ENCODE peak calls at places on chromosomes 13 and 19, in eight cellular contexts. F is lower lobe of right lung, I is heart right ventricle, G is AG10803, N is lower leg skin, W is AG09309, L is ascending aorta, D is HCT116. V is an unnamed sample.

GRCh38 chr19:51712461-51713081 is 11.2 kb downstream of the HAS1 start:
- DNase-seq in W (no peak), I (no peak), F (no peak), G (peak), D (no peak), N (no peak), L (no peak), V (no peak)

GRCh38 chr13:43574601-43575000 is 212.2 kb downstream of the ENOX1 start:
- DNase-seq in F (no peak), D (no peak), G (no peak), I (no peak), L (no peak), N (no peak), W (no peak), V (no peak)

GRCh38 chr19:5343848-5344247 is 3.2 kb upstream of the PTPRS start:
- DNase-seq in L (no peak), F (no peak), W (peak), I (no peak), D (no peak), G (peak), N (no peak), V (no peak)

GRCh38 chr19:6161271-6161850 is 25.9 kb downstream of the ACSBG2 start:
- DNase-seq in N (peak), W (no peak), D (peak), I (peak), L (no peak), G (no peak), F (peak), V (no peak)

GRCh38 chr19:39196860-39197562 is at the start of gene NCCRP1:
- DNase-seq in N (no peak), W (no peak), F (no peak), D (no peak), G (no peak), I (no peak), L (no peak), V (no peak)

GRCh38 chr19:51458051-51458645 is at the start of gene SIGLEC8:
- DNase-seq in W (no peak), I (no peak), N (no peak), G (no peak), L (no peak), D (no peak), F (no peak), V (no peak)

GRCh38 chr13:42594577-42595571 is 20.9 kb downstream of the TNFSF11 start:
- DNase-seq in G (peak), W (peak), D (peak), L (no peak), N (peak), F (no peak), I (no peak), V (peak)

GRCh38 chr13:43472980-43473379 is 313.8 kb downstream of the ENOX1 start:
- DNase-seq in F (no peak), I (no peak), G (no peak), D (no peak), N (no peak), L (no peak), W (no peak), V (no peak)

GRCh38 chr13:101429733-101430132 is 13.4 kb upstream of the NALCN start:
- DNase-seq in L (no peak), W (no peak), D (no peak), N (no peak), I (no peak), F (no peak), G (no peak), V (no peak)

GRCh38 chr13:40031031-40031430 is 375.6 kb downstream of the COG6 start:
- DNase-seq in G (peak), W (peak), I (no peak), D (no peak), L (no peak), F (no peak), N (no peak), V (no peak)

GRCh38 chr19:19181614-19182013 is 10.3 kb downstream of the BORCS8 start:
- DNase-seq in N (no peak), L (no peak), D (no peak), W (no peak), F (no peak), G (no peak), I (no peak), V (no peak)

GRCh38 chr19:14005381-14006084 is 587 bp downstream of the RFX1 start:
- DNase-seq in F (peak), I (peak), G (peak), D (peak), N (peak), W (no peak), L (peak), V (peak)

GRCh38 chr13:28469316-28469715 is 25.6 kb downstream of the FLT1 start:
- DNase-seq in D (no peak), L (no peak), I (no peak), W (no peak), G (no peak), F (no peak), N (no peak), V (no peak)

GRCh38 chr13:31965361-31966066 is 66.1 kb upstream of the FRY start:
- DNase-seq in G (peak), F (no peak), D (no peak), L (no peak), I (no peak), N (no peak), W (no peak), V (no peak)

GRCh38 chr19:38392707-38393308 is 4.3 kb downstream of the SPRED3 start:
- DNase-seq in L (no peak), F (no peak), I (no peak), G (no peak), W (no peak), N (no peak), D (no peak), V (no peak)

GRCh38 chr19:16376649-16377048 is 52.0 kb downstream of the KLF2 start:
- DNase-seq in D (no peak), L (no peak), I (no peak), G (no peak), N (no peak), F (no peak), W (no peak), V (no peak)

GRCh38 chr13:25169951-25170553 is 2.0 kb downstream of the AMER2 start:
- DNase-seq in I (no peak), F (no peak), L (no peak), G (no peak), N (no peak), W (no peak), D (no peak), V (no peak)

GRCh38 chr13:80979035-80979641 is 638.2 kb upstream of the SPRY2 start:
- DNase-seq in N (no peak), W (peak), I (no peak), G (peak), L (no peak), D (peak), F (peak), V (no peak)

GRCh38 chr13:60227168-60227567 is 63.4 kb upstream of the DIAPH3 start:
- DNase-seq in I (no peak), D (no peak), W (no peak), L (no peak), F (no peak), N (no peak), G (no peak), V (no peak)

GRCh38 chr19:51742736-51743288 is 8.9 kb downstream of the FPR1 start:
- DNase-seq in N (no peak), D (no peak), G (peak), I (no peak), W (peak), F (no peak), L (no peak), V (no peak)

GRCh38 chr13:112112534-112113276 is 45.8 kb downstream of the SOX1 start:
- DNase-seq in W (no peak), G (no peak), D (no peak), L (no peak), I (no peak), F (no peak), N (no peak), V (no peak)

GRCh38 chr13:23467048-23467931 is 33.8 kb upstream of the SACS start:
- DNase-seq in F (no peak), D (no peak), L (no peak), N (no peak), W (no peak), G (peak), I (no peak), V (no peak)

GRCh38 chr19:5935473-5936307 is 21.6 kb downstream of the CAPS start:
- DNase-seq in I (no peak), F (no peak), L (no peak), W (no peak), D (no peak), G (no peak), N (no peak), V (no peak)

GRCh38 chr13:110387451-110388140 is 80.5 kb downstream of the COL4A2 start:
- DNase-seq in F (no peak), D (no peak), N (no peak), I (peak), W (no peak), L (peak), G (no peak), V (peak)
- H3K4me3 ChIP-seq in F (peak), D (no peak), N (no peak), I (peak), W (no peak), L (peak), G (no peak), V (peak)

GRCh38 chr19:37346091-37346490 is 24.8 kb upstream of the ZNF527 start:
- DNase-seq in G (no peak), W (no peak), F (no peak), N (no peak), D (no peak), L (no peak), I (no peak), V (no peak)

GRCh38 chr19:37348060-37348459 is 22.8 kb upstream of the ZNF527 start:
- DNase-seq in I (no peak), W (no peak), N (no peak), D (no peak), G (no peak), F (no peak), L (no peak), V (no peak)

DNA sequence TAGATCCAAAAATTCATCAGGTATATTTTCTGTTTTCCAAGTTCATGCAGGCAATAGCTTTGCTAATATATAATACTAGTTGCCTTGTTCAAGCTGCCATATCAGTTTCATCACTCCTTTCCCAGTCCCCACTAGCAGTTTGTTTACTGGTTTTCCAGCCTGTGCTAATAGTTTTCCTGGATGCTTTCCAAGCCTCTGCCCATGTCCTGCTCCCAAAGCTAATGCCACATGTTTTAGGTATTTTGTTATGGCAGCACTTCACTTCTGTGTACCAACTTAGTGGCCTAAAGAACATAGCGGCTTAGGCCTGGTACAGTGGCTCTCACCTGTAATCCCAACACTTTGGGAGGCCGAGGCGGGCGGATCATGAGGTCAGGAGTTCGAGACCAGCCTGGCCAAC is 28.1 kb upstream of the ZNF527 start:
- DNase-seq in N (no peak), F (no peak), W (no peak), G (peak), I (no peak), D (no peak), L (no peak), V (no peak)
- H3K4me3 ChIP-seq in N (no peak), F (no peak), W (no peak), G (no peak), I (no peak), D (no peak), L (no peak), V (no peak)

DNA sequence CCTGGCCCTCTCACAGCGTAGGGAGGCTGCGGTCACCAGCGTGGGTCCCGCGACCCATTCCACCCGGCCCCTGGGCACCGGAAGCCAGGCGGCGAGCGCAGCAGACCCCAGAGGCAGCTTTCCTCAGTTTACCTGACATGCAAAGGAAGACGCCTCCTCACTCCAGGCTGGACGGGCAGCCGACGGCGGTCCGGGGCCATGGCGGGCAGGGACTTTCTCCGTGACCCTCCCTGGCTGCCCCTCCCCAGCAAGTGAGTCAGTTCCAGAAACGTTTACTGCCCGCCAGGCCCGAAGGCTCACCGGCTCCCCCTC is 5.5 kb downstream of the SBNO2 start:
- DNase-seq in G (no peak), F (no peak), N (no peak), L (no peak), I (no peak), D (no peak), W (no peak), V (no peak)
- H3K4me3 ChIP-seq in G (no peak), F (peak), N (no peak), L (peak), I (no peak), D (no peak), W (no peak), V (peak)

DNA sequence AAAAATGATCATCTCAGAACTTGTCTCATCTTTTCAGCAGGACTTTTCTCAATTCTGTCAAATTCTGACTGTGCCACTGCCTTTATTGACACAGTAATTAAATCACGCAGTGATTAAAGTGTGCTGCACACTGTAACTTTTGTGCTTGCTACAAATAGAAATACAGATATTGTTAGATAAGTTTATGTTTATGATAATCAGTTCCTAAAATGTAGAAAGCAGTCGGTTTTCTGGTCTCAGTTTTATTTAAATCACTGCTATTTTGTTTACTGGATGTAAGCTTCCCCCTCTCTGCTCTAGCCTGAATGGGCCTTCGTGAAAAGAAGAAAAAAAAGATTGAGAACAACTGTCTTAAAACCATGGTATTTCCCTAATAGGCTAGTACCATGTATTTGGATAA is 258.8 kb upstream of the STARD13 start:
- DNase-seq in L (no peak), N (no peak), G (no peak), W (no peak), F (no peak), I (no peak), D (no peak), V (no peak)
- H3K4me3 ChIP-seq in L (no peak), N (no peak), G (no peak), W (no peak), F (no peak), I (no peak), D (no peak), V (no peak)

GRCh38 chr19:50331187-50332013 is 2.2 kb upstream of the KCNC3 start:
- DNase-seq in L (no peak), D (no peak), F (peak), G (no peak), N (no peak), W (no peak), I (no peak), V (no peak)
- H3K4me3 ChIP-seq in L (peak), D (peak), F (peak), G (no peak), N (no peak), W (no peak), I (peak), V (no peak)

GRCh38 chr13:41460930-41461329 is 3.6 kb downstream of the RGCC start:
- DNase-seq in L (no peak), N (no peak), F (no peak), W (no peak), G (no peak), I (no peak), D (no peak), V (no peak)

GRCh38 chr13:41463823-41464602 is 6.7 kb downstream of the RGCC start:
- DNase-seq in G (no peak), I (no peak), W (no peak), N (no peak), F (no peak), L (no peak), D (no peak), V (no peak)

GRCh38 chr13:41459754-41460111 is 2.4 kb downstream of the RGCC start:
- DNase-seq in D (no peak), L (no peak), F (no peak), I (no peak), N (no peak), W (no peak), G (no peak), V (no peak)

GRCh38 chr13:41462427-41462826 is 5.1 kb downstream of the RGCC start:
- DNase-seq in G (no peak), F (no peak), I (no peak), N (no peak), D (no peak), L (no peak), W (no peak), V (no peak)

GRCh38 chr13:41461527-41462124 is 4.3 kb downstream of the RGCC start:
- DNase-seq in I (no peak), L (no peak), D (no peak), G (no peak), F (no peak), W (no peak), N (no peak), V (no peak)
- H3K4me3 ChIP-seq in I (peak), L (no peak), D (no peak), G (no peak), F (peak), W (no peak), N (no peak), V (no peak)

GRCh38 chr13:104871456-104871855 is 1664.0 kb downstream of the EFNB2 start:
- DNase-seq in D (no peak), W (no peak), I (no peak), N (no peak), F (no peak), G (no peak), L (no peak), V (no peak)
- H3K4me3 ChIP-seq in D (no peak), W (no peak), I (no peak), N (no peak), F (no peak), G (no peak), L (no peak), V (no peak)

DNA sequence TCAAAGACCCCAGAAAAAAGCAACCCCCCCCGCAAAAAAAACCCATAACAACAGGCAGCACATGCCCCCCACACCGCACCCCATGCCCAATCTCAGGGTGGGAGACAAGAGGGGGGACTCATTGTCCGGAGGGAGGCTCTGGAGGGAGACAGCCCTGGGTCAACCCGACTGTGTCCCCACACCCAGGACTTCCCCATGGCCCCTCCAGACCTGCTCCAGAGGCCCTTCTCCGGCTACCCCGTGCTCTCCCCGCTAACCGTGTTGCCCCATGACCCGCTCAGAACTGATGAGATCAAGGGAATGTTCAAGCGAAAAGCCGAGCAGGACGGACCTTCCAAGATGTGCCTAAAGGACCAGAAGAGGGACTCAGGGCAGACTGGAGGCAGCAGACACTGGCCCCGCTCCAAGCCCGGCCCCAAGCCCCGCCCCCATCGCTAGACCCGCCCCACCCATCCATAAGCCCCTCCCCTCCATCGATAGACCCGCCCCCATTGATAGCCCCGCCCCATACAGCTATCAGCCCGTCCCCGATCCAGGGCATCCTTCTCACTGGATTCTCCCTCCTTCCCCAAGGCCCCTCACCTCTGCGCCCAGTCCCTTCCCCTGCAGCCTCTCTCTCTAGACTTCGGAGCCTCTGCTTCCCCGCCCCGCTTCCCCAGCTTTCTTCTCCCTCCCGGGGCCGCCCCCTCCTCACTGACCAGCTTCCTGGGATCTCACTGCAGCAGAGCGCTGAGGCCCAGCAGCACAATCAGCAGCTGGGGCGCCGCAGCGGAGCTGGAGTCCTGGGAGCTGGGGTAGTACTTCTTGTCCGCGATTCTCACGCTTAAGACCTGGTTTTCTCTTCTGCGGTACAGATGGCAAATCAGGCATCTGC is 2.2 kb downstream of the BST2 start:
- DNase-seq in N (no peak), I (peak), D (no peak), L (no peak), W (no peak), F (no peak), G (no peak), V (peak)
- H3K4me3 ChIP-seq in N (no peak), I (peak), D (no peak), L (peak), W (no peak), F (peak), G (no peak), V (peak)

V was measured in ovary.